ENCODE peak calls at places on chromosomes 16 and 17, in seven cellular contexts. B, E, L, C, X, N and J are unnamed samples.

GRCh38 chr17:13010959-13011358 is 6.9 kb downstream of the ELAC2 start:
- DNase-seq in B (no peak), E (no peak), L (no peak), C (no peak), X (no peak), N (no peak), J (no peak)

GRCh38 chr16:87086575-87086974 is 230.6 kb downstream of the C16orf95 start:
- DNase-seq in B (peak; percentile 56), E (no peak), L (no peak), C (no peak), X (no peak), N (no peak), J (no peak)

GRCh38 chr17:79919164-79919585 is 79.9 kb upstream of the CBX4 start:
- DNase-seq in B (no peak), E (peak; percentile 57), L (peak; percentile 89), C (peak; percentile 98), X (peak; percentile 89), N (no peak), J (peak; percentile 85)

GRCh38 chr17:51500454-51500853 is 240.1 kb downstream of the UTP18 start:
- DNase-seq in B (no peak), E (no peak), L (no peak), C (no peak), X (no peak), N (no peak), J (no peak)

GRCh38 chr17:29581583-29582253 is 7.7 kb downstream of the GIT1 start:
- DNase-seq in B (no peak), E (no peak), L (no peak), C (no peak), X (no peak), N (no peak), J (no peak)

GRCh38 chr17:27218719-27219488 is 75.0 kb upstream of the WSB1 start:
- DNase-seq in B (no peak), E (no peak), L (no peak), C (peak; percentile 66), X (no peak), N (no peak), J (no peak)

GRCh38 chr17:5861246-5861645 is 208.9 kb upstream of the WSCD1 start:
- DNase-seq in B (no peak), E (no peak), L (no peak), C (no peak), X (no peak), N (no peak), J (no peak)

GRCh38 chr17:28963212-28963611 is 11.9 kb upstream of the PHF12 start:
- DNase-seq in B (no peak), E (no peak), L (no peak), C (no peak), X (no peak), N (no peak), J (no peak)

GRCh38 chr17:81282876-81283275 is 12.2 kb downstream of the SLC38A10 start:
- DNase-seq in B (no peak), E (no peak), L (no peak), C (no peak), X (no peak), N (no peak), J (no peak)

GRCh38 chr17:49995055-49995738 is at the start of gene DLX3:
- DNase-seq in B (peak; percentile 46), E (peak; percentile 42), L (no peak), C (peak; percentile 79), X (peak; percentile 71), N (peak; percentile 11), J (peak; percentile 19)

GRCh38 chr16:57264381-57264780 is 19.3 kb downstream of the ARL2BP start:
- DNase-seq in B (no peak), E (no peak), L (peak; percentile 30), C (no peak), X (no peak), N (no peak), J (no peak)

GRCh38 chr17:13562271-13562800 is 39.4 kb downstream of the HS3ST3A1 start:
- DNase-seq in B (peak; percentile 95), E (no peak), L (no peak), C (no peak), X (no peak), N (no peak), J (peak; percentile 92)

GRCh38 chr17:49437696-49438438 is 23.2 kb upstream of the PHB1 start:
- DNase-seq in B (no peak), E (no peak), L (peak; percentile 8), C (no peak), X (no peak), N (no peak), J (no peak)

GRCh38 chr16:31439519-31439918 is 3.1 kb downstream of the ZNF843 start:
- DNase-seq in B (no peak), E (no peak), L (no peak), C (no peak), X (no peak), N (no peak), J (no peak)

GRCh38 chr17:49901460-49902331 is 53.8 kb upstream of the TAC4 start:
- DNase-seq in B (no peak), E (no peak), L (no peak), C (peak; percentile 30), X (no peak), N (no peak), J (no peak)

GRCh38 chr16:24643489-24643888 is 86.0 kb upstream of the TNRC6A start:
- DNase-seq in B (no peak), E (no peak), L (no peak), C (no peak), X (no peak), N (no peak), J (no peak)

GRCh38 chr17:57701121-57701520 is 44.0 kb downstream of the CCDC182 start:
- DNase-seq in B (no peak), E (no peak), L (no peak), C (no peak), X (no peak), N (no peak), J (no peak)

GRCh38 chr17:80474231-80474932 is 2.0 kb downstream of the NPTX1 start:
- DNase-seq in B (no peak), E (no peak), L (no peak), C (peak; percentile 83), X (no peak), N (no peak), J (no peak)

GRCh38 chr17:7016886-7017826 is 4.7 kb downstream of the RNASEK start:
- DNase-seq in B (no peak), E (no peak), L (no peak), C (no peak), X (no peak), N (no peak), J (no peak)

GRCh38 chr17:55259684-55260111 is 5.1 kb upstream of the HLF start:
- DNase-seq in B (no peak), E (no peak), L (no peak), C (peak; percentile 52), X (no peak), N (no peak), J (no peak)

GRCh38 chr17:73705594-73705993 is 61.3 kb upstream of the SDK2 start:
- DNase-seq in B (peak; percentile 40), E (no peak), L (no peak), C (no peak), X (no peak), N (no peak), J (no peak)